ENCODE peak calls at places on chromosomes 11 and 22, in six cellular contexts. M is naive thymus-derived CD4-positive, alpha-beta T cell; V is foreskin keratinocyte; R is right lobe of liver; X is neuronal stem cell; A is SJCRH30. G is an unnamed sample.

GRCh38 chr11:8566613-8567210 is 27.3 kb downstream of the STK33 start:
- DNase-seq in M (peak), V (peak), R (no peak), X (peak), A (peak), G (peak)

GRCh38 chr11:47616726-47617416 is 22.7 kb upstream of the C1QTNF4 start:
- DNase-seq in M (no peak), V (no peak), R (no peak), X (no peak), A (peak), G (no peak)

GRCh38 chr11:66541892-66542291 is 4.0 kb downstream of the ZDHHC24 start:
- DNase-seq in M (no peak), V (no peak), R (no peak), X (no peak), A (no peak), G (no peak)

GRCh38 chr11:6724013-6724412 is 40.9 kb upstream of the MRPL17 start:
- DNase-seq in M (no peak), V (no peak), R (no peak), X (no peak), A (no peak), G (no peak)

GRCh38 chr11:46279393-46280099 is 2.1 kb downstream of the CREB3L1 start:
- DNase-seq in M (no peak), V (no peak), R (no peak), X (no peak), A (peak), G (no peak)

GRCh38 chr22:38172489-38173155 is 9.0 kb downstream of the PLA2G6 start:
- DNase-seq in M (no peak), V (no peak), R (peak), X (no peak), A (peak), G (peak)

GRCh38 chr11:118785362-118785761 is 5.6 kb downstream of the DDX6 start:
- DNase-seq in M (no peak), V (no peak), R (no peak), X (no peak), A (peak), G (no peak)

GRCh38 chr11:2090172-2091111 is 48.7 kb downstream of the IGF2 start:
- DNase-seq in M (no peak), V (no peak), R (no peak), X (no peak), A (no peak), G (peak)

GRCh38 chr11:62677709-62678108 is 1.2 kb downstream of the UBXN1 start:
- DNase-seq in M (no peak), V (no peak), R (no peak), X (no peak), A (no peak), G (no peak)

GRCh38 chr11:78832226-78832947 is 257.7 kb upstream of the NARS2 start:
- DNase-seq in M (no peak), V (no peak), R (no peak), X (no peak), A (no peak), G (no peak)

GRCh38 chr22:45280583-45280972 is 4.2 kb upstream of the UPK3A start:
- DNase-seq in M (no peak), V (no peak), R (no peak), X (no peak), A (no peak), G (no peak)

GRCh38 chr22:38184788-38185187 is 3.2 kb upstream of the PLA2G6 start:
- DNase-seq in M (no peak), V (no peak), R (no peak), X (no peak), A (no peak), G (no peak)

GRCh38 chr11:2825886-2826678 is 59.5 kb downstream of the CDKN1C start:
- DNase-seq in M (no peak), V (peak), R (no peak), X (peak), A (peak), G (no peak)

GRCh38 chr11:1875093-1875785 is 16.5 kb downstream of the PRR33 start:
- DNase-seq in M (no peak), V (no peak), R (no peak), X (no peak), A (peak), G (peak)

GRCh38 chr22:43275545-43275981 is 67.6 kb downstream of the SCUBE1 start:
- DNase-seq in M (no peak), V (peak), R (no peak), X (no peak), A (no peak), G (no peak)

GRCh38 chr11:27830206-27830605 is 130.0 kb upstream of the BDNF start:
- DNase-seq in M (no peak), V (no peak), R (no peak), X (no peak), A (peak), G (no peak)

GRCh38 chr22:26671317-26672059 is 14.1 kb downstream of the MIAT start:
- DNase-seq in M (peak), V (peak), R (peak), X (no peak), A (peak), G (peak)

GRCh38 chr11:121802542-121802941 is 313.5 kb downstream of the BLID start:
- DNase-seq in M (no peak), V (no peak), R (no peak), X (no peak), A (peak), G (no peak)

GRCh38 chr11:459511-460220 is 9.6 kb downstream of the PTDSS2 start:
- DNase-seq in M (no peak), V (no peak), R (no peak), X (no peak), A (no peak), G (peak)

GRCh38 chr11:67071420-67072284 is 15.0 kb downstream of the RHOD start:
- DNase-seq in M (peak), V (no peak), R (peak), X (peak), A (peak), G (peak)

GRCh38 chr11:62627718-62628117 is 5.9 kb upstream of the B3GAT3 start:
- DNase-seq in M (no peak), V (no peak), R (no peak), X (no peak), A (no peak), G (no peak)

GRCh38 chr11:13473013-13473722 is 10.1 kb upstream of the BTBD10 start:
- DNase-seq in M (no peak), V (no peak), R (peak), X (no peak), A (no peak), G (no peak)

GRCh38 chr11:102757823-102758549 is 22.4 kb downstream of the MMP10 start:
- DNase-seq in M (no peak), V (peak), R (no peak), X (no peak), A (no peak), G (no peak)

GRCh38 chr11:70467196-70468085 is 69.1 kb downstream of the CTTN start:
- DNase-seq in M (no peak), V (no peak), R (no peak), X (peak), A (peak), G (no peak)

GRCh38 chr11:45182902-45183301 is 36.5 kb downstream of the PRDM11 start:
- DNase-seq in M (no peak), V (no peak), R (no peak), X (no peak), A (peak), G (no peak)

GRCh38 chr11:47912843-47913437 is 64.8 kb upstream of the NUP160 start:
- DNase-seq in M (no peak), V (no peak), R (no peak), X (no peak), A (no peak), G (no peak)

GRCh38 chr11:68302256-68303054 is 9.9 kb upstream of the LRP5 start:
- DNase-seq in M (no peak), V (no peak), R (no peak), X (no peak), A (peak), G (peak)

GRCh38 chr11:45677811-45678515 is 12.5 kb upstream of the CHST1 start:
- DNase-seq in M (no peak), V (no peak), R (no peak), X (no peak), A (no peak), G (no peak)

GRCh38 chr22:41366323-41367014 is 15.3 kb upstream of the TEF start:
- DNase-seq in M (no peak), V (no peak), R (no peak), X (no peak), A (no peak), G (no peak)

GRCh38 chr22:41365425-41365824 is 16.3 kb upstream of the TEF start:
- DNase-seq in M (no peak), V (no peak), R (no peak), X (no peak), A (no peak), G (no peak)

GRCh38 chr22:41362615-41363014 is 19.1 kb upstream of the TEF start:
- DNase-seq in M (no peak), V (no peak), R (no peak), X (no peak), A (no peak), G (no peak)

GRCh38 chr22:41364955-41365354 is 16.8 kb upstream of the TEF start:
- DNase-seq in M (no peak), V (no peak), R (no peak), X (no peak), A (no peak), G (no peak)

GRCh38 chr22:41364233-41364632 is 17.5 kb upstream of the TEF start:
- DNase-seq in M (no peak), V (no peak), R (no peak), X (no peak), A (no peak), G (no peak)
- H3K27ac ChIP-seq in M (no peak), V (no peak), R (no peak), X (no peak), A (no peak), G (no peak)

DNA sequence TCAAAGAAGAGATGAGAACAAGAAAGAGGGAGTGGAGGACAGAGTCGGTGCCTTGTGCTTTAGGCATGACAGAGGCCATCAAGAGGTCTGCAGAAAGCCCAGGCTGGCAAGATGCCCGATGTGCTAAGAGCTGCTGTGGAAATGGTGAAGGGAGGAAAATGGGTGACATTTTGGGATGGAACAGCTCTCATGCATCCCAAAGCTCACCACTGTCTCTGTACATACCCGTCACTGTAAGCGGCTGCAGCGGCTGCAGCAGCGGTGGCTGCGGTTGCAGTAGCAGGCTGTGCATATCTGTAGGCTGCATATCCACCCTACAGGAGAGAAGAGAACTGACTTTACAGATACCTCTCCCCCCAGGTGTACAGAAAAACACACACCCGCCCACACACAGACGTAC is 28.6 kb downstream of the APOL5 start:
- DNase-seq in M (no peak), V (no peak), R (no peak), X (no peak), A (no peak), G (no peak)
- H3K27ac ChIP-seq in M (no peak), V (no peak), R (no peak), X (no peak), A (no peak), G (no peak)

GRCh38 chr22:40525250-40525884 is 111.2 kb downstream of the MRTFA start:
- DNase-seq in M (peak), V (no peak), R (peak), X (no peak), A (peak), G (peak)
- H3K27ac ChIP-seq in M (no peak), V (no peak), R (no peak), X (no peak), A (no peak), G (no peak)

GRCh38 chr11:35330924-35331323 is 88.4 kb downstream of the SLC1A2 start:
- DNase-seq in M (peak), V (no peak), R (no peak), X (no peak), A (no peak), G (peak)
- H3K27ac ChIP-seq in M (peak), V (no peak), R (no peak), X (no peak), A (no peak), G (peak)

GRCh38 chr11:65438257-65439151 is 15.9 kb downstream of the NEAT1 start:
- DNase-seq in M (no peak), V (no peak), R (peak), X (no peak), A (no peak), G (no peak)
- H3K27ac ChIP-seq in M (no peak), V (no peak), R (peak), X (no peak), A (no peak), G (no peak)

GRCh38 chr11:22626573-22627239 is 1.1 kb upstream of the FANCF start:
- DNase-seq in M (no peak), V (no peak), R (no peak), X (no peak), A (no peak), G (no peak)
- H3K27ac ChIP-seq in M (peak), V (no peak), R (no peak), X (no peak), A (no peak), G (peak)

GRCh38 chr11:20474176-20474950 is 86.8 kb downstream of the PRMT3 start:
- DNase-seq in M (no peak), V (no peak), R (no peak), X (no peak), A (no peak), G (no peak)
- H3K27ac ChIP-seq in M (no peak), V (no peak), R (no peak), X (peak), A (no peak), G (peak)

GRCh38 chr22:46933040-46933439 is 170.6 kb downstream of the TBC1D22A start:
- DNase-seq in M (no peak), V (no peak), R (no peak), X (no peak), A (no peak), G (no peak)

GRCh38 chr22:46931414-46931813 is 169.0 kb downstream of the TBC1D22A start:
- DNase-seq in M (no peak), V (peak), R (no peak), X (no peak), A (no peak), G (no peak)

GRCh38 chr22:46933526-46933925 is 171.1 kb downstream of the TBC1D22A start:
- DNase-seq in M (no peak), V (no peak), R (no peak), X (no peak), A (no peak), G (no peak)

GRCh38 chr22:46929689-46930225 is 167.3 kb downstream of the TBC1D22A start:
- DNase-seq in M (no peak), V (no peak), R (no peak), X (no peak), A (no peak), G (no peak)

GRCh38 chr22:46931881-46932280 is 169.4 kb downstream of the TBC1D22A start:
- DNase-seq in M (no peak), V (peak), R (no peak), X (no peak), A (no peak), G (no peak)
- H3K27ac ChIP-seq in M (no peak), V (peak), R (no peak), X (no peak), A (no peak), G (no peak)

DNA sequence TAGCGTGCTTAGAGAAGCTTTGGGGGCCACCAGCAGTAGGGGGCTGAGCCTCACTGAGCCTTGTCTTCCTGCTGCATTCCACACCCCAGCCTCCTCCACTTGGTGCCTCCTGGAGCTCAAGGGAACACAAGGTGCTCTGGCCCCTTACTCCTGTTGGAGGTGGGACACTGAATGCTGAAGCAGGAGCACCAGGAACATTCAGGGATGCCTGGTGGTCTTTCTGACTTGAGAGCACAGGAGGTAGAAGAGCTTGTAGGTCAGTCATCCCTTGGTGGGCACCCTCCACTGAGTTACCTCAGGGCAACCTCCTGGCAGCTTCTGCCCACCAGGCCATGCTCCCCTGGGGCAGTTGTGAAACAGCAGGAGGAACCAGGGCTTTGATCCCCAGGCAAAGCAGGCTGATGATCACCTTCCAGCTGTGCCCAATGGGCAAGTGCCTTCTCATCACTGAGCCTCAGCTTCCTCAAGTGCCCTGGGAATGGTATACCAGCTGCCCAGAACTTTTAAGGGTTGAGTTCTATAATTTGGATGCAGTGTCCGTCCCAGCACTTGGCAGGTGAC is 50.1 kb downstream of the CABIN1 start:
- DNase-seq in M (no peak), V (no peak), R (peak), X (no peak), A (no peak), G (no peak)
- H3K27ac ChIP-seq in M (no peak), V (no peak), R (no peak), X (no peak), A (no peak), G (no peak)

G was measured in CD8-positive, alpha-beta memory T cell.